ENCODE peak calls at places on chromosomes 7 and 10, in seven cellular contexts. Z is astrocyte; O is adrenal gland; D is CD8-positive, alpha-beta memory T cell; F is HL-60; P is HepG2; I is brain microvascular endothelial cell. T is an unnamed sample.

GRCh38 chr7:28354601-28355062 is 57.7 kb upstream of the CREB5 start:
- DNase-seq in Z (peak; percentile 98), O (no peak), D (no peak), F (no peak), P (no peak), I (peak; percentile 82), T (peak; percentile 75)

GRCh38 chr10:98446121-98446655 is 547 bp downstream of the HPS1 start:
- DNase-seq in Z (peak; percentile 20), O (peak; percentile 52), D (peak; percentile 34), F (peak; percentile 58), P (no peak), I (no peak), T (no peak)

GRCh38 chr7:5228066-5228465 is 38.0 kb downstream of the WIPI2 start:
- DNase-seq in Z (no peak), O (no peak), D (no peak), F (no peak), P (no peak), I (no peak), T (no peak)

GRCh38 chr7:23598321-23598720 is 1.1 kb downstream of the CCDC126 start:
- DNase-seq in Z (no peak), O (no peak), D (no peak), F (no peak), P (peak; percentile 10), I (no peak), T (no peak)

GRCh38 chr10:99785646-99786045 is 3.2 kb downstream of the ABCC2 start:
- DNase-seq in Z (no peak), O (no peak), D (no peak), F (no peak), P (no peak), I (no peak), T (no peak)

GRCh38 chr10:124152139-124152780 is 58.9 kb upstream of the CHST15 start:
- DNase-seq in Z (peak; percentile 82), O (peak; percentile 42), D (no peak), F (no peak), P (peak; percentile 38), I (peak; percentile 56), T (peak; percentile 47)

GRCh38 chr7:139768249-139768824 is 9.5 kb downstream of the HIPK2 start:
- DNase-seq in Z (no peak), O (no peak), D (no peak), F (no peak), P (no peak), I (no peak), T (no peak)

GRCh38 chr10:24849537-24850299 is 102.7 kb downstream of the PRTFDC1 start:
- DNase-seq in Z (peak; percentile 55), O (no peak), D (no peak), F (no peak), P (no peak), I (no peak), T (peak; percentile 60)

GRCh38 chr7:86788948-86789347 is 145.2 kb downstream of the GRM3 start:
- DNase-seq in Z (no peak), O (no peak), D (no peak), F (no peak), P (no peak), I (no peak), T (no peak)

GRCh38 chr7:113367187-113367586 is 248.8 kb upstream of the SMIM30 start:
- DNase-seq in Z (no peak), O (no peak), D (no peak), F (no peak), P (no peak), I (peak; percentile 1), T (no peak)

GRCh38 chr10:102408728-102409603 is 9.6 kb downstream of the PSD start:
- DNase-seq in Z (no peak), O (no peak), D (peak; percentile 53), F (no peak), P (no peak), I (peak; percentile 17), T (no peak)

GRCh38 chr10:21825345-21825744 is 178.2 kb downstream of the DNAJC1 start:
- DNase-seq in Z (no peak), O (no peak), D (no peak), F (no peak), P (no peak), I (no peak), T (no peak)

GRCh38 chr10:132637477-132638129 is 100.0 kb downstream of the INPP5A start:
- DNase-seq in Z (peak; percentile 49), O (peak; percentile 29), D (peak; percentile 37), F (peak; percentile 46), P (peak; percentile 59), I (peak; percentile 47), T (peak; percentile 68)

GRCh38 chr7:52961084-52961483 is 74.3 kb upstream of the POM121L12 start:
- DNase-seq in Z (peak; percentile 68), O (no peak), D (no peak), F (no peak), P (no peak), I (no peak), T (no peak)

GRCh38 chr10:128307819-128308218 is 181.6 kb upstream of the MKI67 start:
- DNase-seq in Z (no peak), O (no peak), D (no peak), F (no peak), P (no peak), I (no peak), T (no peak)

GRCh38 chr10:77251297-77252013 is 386.2 kb downstream of the KCNMA1 start:
- DNase-seq in Z (no peak), O (peak; percentile 55), D (peak; percentile 12), F (peak; percentile 10), P (peak; percentile 8), I (peak; percentile 47), T (peak; percentile 75)

GRCh38 chr10:75774780-75775490 is 343.5 kb downstream of the LRMDA start:
- DNase-seq in Z (no peak), O (no peak), D (no peak), F (no peak), P (no peak), I (no peak), T (no peak)

GRCh38 chr7:137664846-137665245 is 181.9 kb downstream of the DGKI start:
- DNase-seq in Z (no peak), O (no peak), D (no peak), F (no peak), P (no peak), I (no peak), T (no peak)

GRCh38 chr7:18798018-18798906 is 302.7 kb downstream of the HDAC9 start:
- DNase-seq in Z (peak; percentile 95), O (no peak), D (no peak), F (no peak), P (no peak), I (peak; percentile 34), T (no peak)

GRCh38 chr7:311131-311680 is 21.2 kb downstream of the FOXL3 start:
- DNase-seq in Z (no peak), O (no peak), D (no peak), F (no peak), P (no peak), I (no peak), T (no peak)

GRCh38 chr10:14751576-14752330 is 22.9 kb downstream of the FAM107B start:
- DNase-seq in Z (no peak), O (peak; percentile 48), D (no peak), F (peak; percentile 70), P (no peak), I (peak; percentile 7), T (no peak)

GRCh38 chr10:91875156-91875555 is 34.1 kb downstream of the FGFBP3 start:
- DNase-seq in Z (no peak), O (no peak), D (no peak), F (no peak), P (no peak), I (no peak), T (no peak)

GRCh38 chr10:91879514-91880170 is 29.6 kb downstream of the FGFBP3 start:
- DNase-seq in Z (no peak), O (no peak), D (no peak), F (no peak), P (no peak), I (no peak), T (peak; percentile 12)

GRCh38 chr10:91875779-91876178 is 33.5 kb downstream of the FGFBP3 start:
- DNase-seq in Z (no peak), O (no peak), D (no peak), F (no peak), P (no peak), I (no peak), T (no peak)

GRCh38 chr10:91883549-91884542 is 25.4 kb downstream of the FGFBP3 start:
- DNase-seq in Z (peak; percentile 73), O (no peak), D (no peak), F (no peak), P (peak; percentile 8), I (peak; percentile 56), T (peak; percentile 74)

GRCh38 chr10:91880310-91880709 is 29.0 kb downstream of the FGFBP3 start:
- DNase-seq in Z (no peak), O (no peak), D (no peak), F (no peak), P (no peak), I (no peak), T (peak; percentile 38)
- H3K27ac ChIP-seq in Z (no peak overlapping the region), O (no peak overlapping the region), D (no peak overlapping the region), F (no peak overlapping the region), P (no peak overlapping the region), I (no peak overlapping the region), T (peak overlapping the region; percentile 43)

DNA sequence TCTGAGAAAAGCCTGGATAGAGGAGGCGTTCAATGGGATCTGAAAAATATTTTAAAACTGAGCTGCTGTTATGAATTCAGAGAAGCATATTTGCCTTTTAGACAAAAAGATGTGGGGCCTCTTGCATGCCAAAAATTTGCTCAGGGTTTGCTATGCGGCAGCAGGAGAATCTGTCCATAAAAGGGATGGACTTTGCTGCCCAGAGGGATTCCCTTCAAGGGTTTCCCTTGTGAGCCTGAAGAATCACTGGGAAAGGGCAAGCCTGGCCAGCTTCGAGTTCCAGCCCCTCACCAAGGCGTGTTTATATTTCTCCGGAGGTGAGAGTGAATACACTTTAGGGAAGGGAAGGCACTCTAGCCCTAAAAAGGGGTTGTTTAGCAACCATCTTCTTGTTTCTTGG is 55.5 kb upstream of the CALD1 start:
- DNase-seq in Z (no peak), O (no peak), D (no peak), F (no peak), P (no peak), I (no peak), T (no peak)
- H3K27ac ChIP-seq in Z (no peak overlapping the region), O (no peak overlapping the region), D (no peak overlapping the region), F (no peak overlapping the region), P (no peak overlapping the region), I (no peak overlapping the region), T (no peak overlapping the region)

DNA sequence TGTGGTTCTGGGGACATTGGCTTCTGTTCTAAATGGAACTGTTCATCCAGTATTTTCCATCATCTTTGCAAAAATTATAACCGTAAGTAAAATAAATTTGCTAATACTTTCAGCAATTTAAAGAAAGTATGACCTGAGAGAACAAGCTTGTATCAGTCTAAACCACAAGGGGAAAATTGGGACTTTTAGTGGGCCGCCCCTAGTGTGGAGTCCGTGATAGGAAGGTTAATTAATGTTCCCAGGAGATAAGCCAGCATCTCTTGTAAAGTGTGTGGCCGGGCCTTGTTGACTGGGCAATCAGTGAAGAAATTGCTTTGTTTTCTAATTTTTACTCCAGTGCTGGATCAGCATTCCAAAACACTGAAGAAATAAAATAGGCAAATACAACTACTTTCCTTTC is 83.0 kb downstream of the ABCB5 start:
- DNase-seq in Z (no peak), O (no peak), D (no peak), F (no peak), P (no peak), I (no peak), T (no peak)
- H3K27ac ChIP-seq in Z (no peak overlapping the region), O (no peak overlapping the region), D (no peak overlapping the region), F (no peak overlapping the region), P (no peak overlapping the region), I (no peak overlapping the region), T (no peak overlapping the region)

DNA sequence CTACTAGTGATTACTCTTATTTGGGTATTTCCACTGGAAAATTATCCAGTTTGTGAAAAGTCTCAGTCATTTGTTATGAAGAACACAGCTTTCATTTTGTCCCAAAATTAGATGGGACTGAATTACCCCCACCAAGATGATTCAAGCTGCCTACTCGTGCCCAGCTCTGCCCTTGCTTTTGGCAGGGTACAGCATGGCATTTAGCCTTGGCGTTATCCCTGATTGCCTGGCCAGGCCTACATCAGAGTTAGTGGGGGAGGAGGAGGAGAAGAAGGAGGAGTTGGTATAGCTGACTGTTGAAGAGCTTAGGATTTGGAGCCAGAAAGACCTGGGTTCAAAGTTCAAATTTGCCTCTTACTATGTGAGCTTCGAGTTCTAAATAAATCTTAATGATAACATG is 47.4 kb downstream of the MTURN start:
- DNase-seq in Z (no peak), O (peak; percentile 76), D (no peak), F (no peak), P (no peak), I (no peak), T (no peak)
- H3K27ac ChIP-seq in Z (no peak overlapping the region), O (no peak overlapping the region), D (no peak overlapping the region), F (no peak overlapping the region), P (no peak overlapping the region), I (no peak overlapping the region), T (no peak overlapping the region)